ENCODE peak calls at places on chromosomes 16 and 17, in ten cellular contexts. T is heart left ventricle; P is stimulated activated CD8-positive, alpha-beta memory T cell treated with anti-CD3 and anti-CD28 coated beads, Interleukin-15, amount 100 ng/mL, for 48 hours; E is EL; H is H9; Y is prostate gland; G is GM03348; A is HS-27A; S is activated gamma-delta T cell; K is NCI-H1092. R is an unnamed sample.

GRCh38 chr17:78683031-78683961 is 98.8 kb downstream of the CYTH1 start:
- DNase-seq in T (no peak), P (no peak), E (no peak), H (peak; percentile 49), Y (no peak), G (no peak), A (no peak), S (no peak), K (no peak), R (no peak)

GRCh38 chr17:74089869-74090464 is 113.5 kb upstream of the RPL38 start:
- DNase-seq in T (no peak), P (peak; percentile 45), E (peak; percentile 3), H (peak; percentile 95), Y (peak; percentile 27), G (peak; percentile 50), A (no peak), S (no peak), K (peak; percentile 60), R (no peak)

GRCh38 chr17:3602499-3602898 is 6.7 kb downstream of the TRPV1 start:
- DNase-seq in T (no peak), P (no peak), E (no peak), H (peak; percentile 75), Y (no peak), G (no peak), A (no peak), S (no peak), K (no peak), R (no peak)

GRCh38 chr16:14240216-14240843 is 169.2 kb downstream of the MRTFB start:
- DNase-seq in T (no peak), P (no peak), E (no peak), H (no peak), Y (no peak), G (no peak), A (no peak), S (no peak), K (no peak), R (no peak)

GRCh38 chr16:12771341-12771798 is 32.3 kb downstream of the CPPED1 start:
- DNase-seq in T (no peak), P (no peak), E (no peak), H (no peak), Y (no peak), G (no peak), A (no peak), S (no peak), K (no peak), R (no peak)

GRCh38 chr16:73068546-73069401 is 20.8 kb upstream of the ZFHX3 start:
- DNase-seq in T (peak; percentile 83), P (no peak), E (peak; percentile 92), H (no peak), Y (no peak), G (peak; percentile 85), A (no peak), S (no peak), K (peak; percentile 64), R (peak; percentile 87)

GRCh38 chr16:51542856-51543510 is 391.9 kb upstream of the SALL1 start:
- DNase-seq in T (no peak), P (no peak), E (no peak), H (no peak), Y (no peak), G (no peak), A (no peak), S (no peak), K (no peak), R (no peak)

GRCh38 chr17:50638851-50639767 is 4.4 kb downstream of the ABCC3 start:
- DNase-seq in T (peak; percentile 93), P (no peak), E (peak; percentile 100), H (peak; percentile 67), Y (peak; percentile 96), G (peak; percentile 95), A (peak; percentile 99), S (no peak), K (peak; percentile 66), R (peak; percentile 94)

GRCh38 chr16:56789360-56789759 is 59.4 kb downstream of the NUP93 start:
- DNase-seq in T (peak; percentile 45), P (no peak), E (peak; percentile 30), H (no peak), Y (peak; percentile 52), G (no peak), A (no peak), S (no peak), K (no peak), R (peak; percentile 24)

GRCh38 chr17:48347203-48347602 is 82.8 kb downstream of the SKAP1 start:
- DNase-seq in T (no peak), P (no peak), E (no peak), H (no peak), Y (no peak), G (no peak), A (no peak), S (no peak), K (no peak), R (no peak)

GRCh38 chr16:48999034-48999433 is 282.6 kb downstream of the CBLN1 start:
- DNase-seq in T (no peak), P (no peak), E (no peak), H (no peak), Y (no peak), G (no peak), A (no peak), S (no peak), K (no peak), R (no peak)

GRCh38 chr17:63998721-63999679 is 849 bp downstream of the PRR29 start:
- DNase-seq in T (no peak), P (no peak), E (no peak), H (peak; percentile 59), Y (no peak), G (no peak), A (no peak), S (peak; percentile 30), K (no peak), R (no peak)

GRCh38 chr16:85288341-85288868 is 176.1 kb upstream of the CIBAR2 start:
- DNase-seq in T (no peak), P (no peak), E (no peak), H (no peak), Y (no peak), G (no peak), A (no peak), S (no peak), K (no peak), R (no peak)

GRCh38 chr17:1792495-1793446 is 30.9 kb downstream of the SERPINF1 start:
- DNase-seq in T (no peak), P (no peak), E (no peak), H (no peak), Y (no peak), G (no peak), A (no peak), S (no peak), K (no peak), R (no peak)

GRCh38 chr17:36600477-36600876 is 906 bp upstream of the MRM1 start:
- DNase-seq in T (no peak), P (no peak), E (no peak), H (peak; percentile 19), Y (no peak), G (no peak), A (no peak), S (no peak), K (no peak), R (no peak)

GRCh38 chr16:3486506-3487215 is 8.6 kb downstream of the C16orf90 start:
- DNase-seq in T (no peak), P (no peak), E (no peak), H (no peak), Y (no peak), G (no peak), A (no peak), S (no peak), K (no peak), R (no peak)

GRCh38 chr17:45096141-45096540 is 35.0 kb downstream of the NMT1 start:
- DNase-seq in T (no peak), P (no peak), E (peak; percentile 52), H (peak; percentile 42), Y (no peak), G (no peak), A (no peak), S (no peak), K (no peak), R (peak; percentile 51)